ENCODE peak calls at places on chromosomes 12 and 14, in seven cellular contexts. F, A, M, P, Q, Y and I are unnamed samples.

GRCh38 chr12:6267007-6267721 is 43.3 kb upstream of the PLEKHG6 start:
- DNase-seq in F (no peak), A (no peak), M (no peak), P (peak), Q (no peak), Y (no peak), I (no peak)

GRCh38 chr12:86660488-86661171 is 404.4 kb upstream of the MGAT4C start:
- DNase-seq in F (peak), A (no peak), M (no peak), P (no peak), Q (peak), Y (no peak), I (no peak)

GRCh38 chr12:63028951-63029350 is 94.0 kb upstream of the PPM1H start:
- DNase-seq in F (no peak), A (no peak), M (no peak), P (no peak), Q (no peak), Y (no peak), I (no peak)

GRCh38 chr12:106281056-106281782 is 21.3 kb upstream of the TCP11L2 start:
- DNase-seq in F (no peak), A (no peak), M (no peak), P (no peak), Q (no peak), Y (no peak), I (no peak)

GRCh38 chr12:108190529-108190928 is 61.4 kb downstream of the WSCD2 start:
- DNase-seq in F (no peak), A (no peak), M (no peak), P (no peak), Q (no peak), Y (no peak), I (no peak)

GRCh38 chr12:2295941-2296461 is 243.2 kb downstream of the CACNA1C start:
- DNase-seq in F (no peak), A (peak), M (no peak), P (no peak), Q (no peak), Y (no peak), I (no peak)

GRCh38 chr12:83261998-83262397 is 575.3 kb downstream of the TMTC2 start:
- DNase-seq in F (no peak), A (no peak), M (no peak), P (no peak), Q (no peak), Y (no peak), I (no peak)

GRCh38 chr12:118840399-118840798 is 140.9 kb upstream of the SRRM4 start:
- DNase-seq in F (no peak), A (no peak), M (no peak), P (no peak), Q (no peak), Y (no peak), I (no peak)

GRCh38 chr12:45671254-45671653 is 58.3 kb upstream of the ARID2 start:
- DNase-seq in F (peak), A (peak), M (no peak), P (no peak), Q (no peak), Y (no peak), I (no peak)

GRCh38 chr12:53805801-53806200 is 54.0 kb upstream of the CISTR start:
- DNase-seq in F (no peak), A (no peak), M (no peak), P (no peak), Q (no peak), Y (no peak), I (no peak)

GRCh38 chr12:65741662-65742480 is 82.4 kb upstream of the HMGA2 start:
- DNase-seq in F (no peak), A (peak), M (no peak), P (no peak), Q (no peak), Y (no peak), I (no peak)

GRCh38 chr14:100587763-100588411 is 670 bp upstream of the BEGAIN start:
- DNase-seq in F (no peak), A (no peak), M (no peak), P (no peak), Q (no peak), Y (no peak), I (no peak)

GRCh38 chr12:48758186-48758585 is 30.7 kb downstream of the ADCY6 start:
- DNase-seq in F (no peak), A (no peak), M (no peak), P (no peak), Q (no peak), Y (no peak), I (no peak)

GRCh38 chr12:109157986-109158385 is 41.6 kb downstream of the ACACB start:
- DNase-seq in F (no peak), A (no peak), M (no peak), P (no peak), Q (no peak), Y (no peak), I (no peak)

GRCh38 chr12:38919191-38919590 is 13.8 kb upstream of the CPNE8 start:
- DNase-seq in F (no peak), A (no peak), M (no peak), P (no peak), Q (no peak), Y (no peak), I (no peak)

GRCh38 chr14:60106341-60106740 is 14.6 kb downstream of the PCNX4 start:
- DNase-seq in F (no peak), A (peak), M (no peak), P (no peak), Q (no peak), Y (no peak), I (no peak)

GRCh38 chr12:2795291-2796186 is 769 bp downstream of the FKBP4 start:
- DNase-seq in F (no peak), A (peak), M (peak), P (peak), Q (no peak), Y (peak), I (peak)

GRCh38 chr12:104454997-104455396 is 1.8 kb upstream of the CHST11 start:
- DNase-seq in F (peak), A (peak), M (no peak), P (no peak), Q (no peak), Y (no peak), I (no peak)

GRCh38 chr14:100252684-100253083 is 13.7 kb downstream of the YY1 start:
- DNase-seq in F (no peak), A (no peak), M (no peak), P (no peak), Q (no peak), Y (no peak), I (no peak)

GRCh38 chr14:30874999-30875787 is 834 bp downstream of the COCH start:
- DNase-seq in F (no peak), A (no peak), M (no peak), P (no peak), Q (no peak), Y (no peak), I (no peak)

GRCh38 chr12:6703631-6704030 is 3.0 kb upstream of the PIANP start:
- DNase-seq in F (no peak), A (no peak), M (no peak), P (no peak), Q (no peak), Y (no peak), I (no peak)